ENCODE peak calls at places on chromosomes 7 and 10, in six cellular contexts. T is AG09309, D is heart left ventricle, W is WERI-Rb-1, A is Calu3, P is dorsolateral prefrontal cortex. I is an unnamed sample.
A peak's percentile ranks its signal among the peaks of the same experiment; 100 is the strongest.

GRCh38 chr7:101422361-101423195 is 59.9 kb downstream of the COL26A1 start:
- DNase-seq in T (no peak), D (no peak), W (no peak), A (no peak), P (no peak), I (no peak)

GRCh38 chr7:81857385-81857784 is 87.5 kb upstream of the HGF start:
- DNase-seq in T (no peak), D (no peak), W (no peak), A (no peak), P (no peak), I (no peak)

GRCh38 chr7:157012113-157012547 is 1.7 kb upstream of the MNX1 start:
- DNase-seq in T (no peak), D (no peak), W (no peak), A (no peak), P (no peak), I (no peak)

GRCh38 chr10:66604195-66604594 is 321.6 kb upstream of the LRRTM3 start:
- DNase-seq in T (no peak), D (no peak), W (no peak), A (no peak), P (no peak), I (no peak)

GRCh38 chr7:47601119-47601880 is 19.4 kb upstream of the TNS3 start:
- DNase-seq in T (peak; percentile 68), D (no peak), W (no peak), A (peak; percentile 74), P (no peak), I (no peak)

GRCh38 chr10:29130190-29130673 is 158.6 kb upstream of the LYZL1 start:
- DNase-seq in T (no peak), D (no peak), W (no peak), A (peak; percentile 60), P (no peak), I (no peak)

GRCh38 chr7:47809387-47809786 is 138.9 kb downstream of the PKD1L1 start:
- DNase-seq in T (no peak), D (no peak), W (no peak), A (no peak), P (no peak), I (no peak)

GRCh38 chr7:77655836-77656455 is 40.3 kb upstream of the RSBN1L start:
- DNase-seq in T (no peak), D (no peak), W (no peak), A (no peak), P (no peak), I (no peak)

GRCh38 chr10:28343987-28344895 is 41.4 kb upstream of the MPP7 start:
- DNase-seq in T (no peak), D (no peak), W (no peak), A (no peak), P (no peak), I (no peak)

GRCh38 chr7:133301444-133301843 is 48.6 kb downstream of the EXOC4 start:
- DNase-seq in T (no peak), D (no peak), W (no peak), A (no peak), P (no peak), I (no peak)

GRCh38 chr7:131521651-131522163 is 34.7 kb downstream of the PODXL start:
- DNase-seq in T (no peak), D (no peak), W (no peak), A (peak; percentile 40), P (no peak), I (no peak)

GRCh38 chr10:91194497-91195179 is 25.8 kb upstream of the PCGF5 start:
- DNase-seq in T (no peak), D (no peak), W (no peak), A (no peak), P (no peak), I (no peak)

GRCh38 chr10:124874-125273 is 10.4 kb upstream of the ZMYND11 start:
- DNase-seq in T (no peak), D (no peak), W (no peak), A (no peak), P (no peak), I (no peak)

GRCh38 chr7:138008588-138009349 is 6.9 kb upstream of the CREB3L2 start:
- DNase-seq in T (no peak), D (no peak), W (no peak), A (peak; percentile 40), P (no peak), I (no peak)

GRCh38 chr10:106401161-106401560 is 763.3 kb downstream of the SORCS1 start:
- DNase-seq in T (no peak), D (no peak), W (no peak), A (no peak), P (no peak), I (no peak)
- TF ChIP-seq CTCF in T (no peak), D (no peak), W (no peak), A (peak; percentile 31), P (peak; percentile 66), I (no peak)

DNA sequence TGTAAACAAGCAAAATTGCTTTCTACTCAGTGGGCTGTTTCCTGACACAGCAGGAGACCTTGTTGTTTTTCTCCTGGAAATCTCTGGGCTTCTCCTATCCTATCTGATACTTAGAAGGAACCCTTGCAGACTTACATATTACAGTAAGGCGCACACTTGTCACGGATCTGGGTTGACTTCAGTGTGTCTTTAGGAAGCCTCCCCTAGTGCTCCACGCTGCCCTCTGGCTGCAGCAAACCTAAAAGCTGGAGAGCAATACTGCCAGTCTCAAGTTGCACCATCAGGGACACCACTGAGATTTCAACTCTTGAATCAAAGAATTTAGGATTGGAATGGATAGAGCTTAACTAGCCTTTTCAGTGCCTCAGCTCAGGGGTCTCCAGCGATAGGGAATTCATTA is 495.3 kb downstream of the LRMDA start:
- DNase-seq in T (no peak), D (no peak), W (no peak), A (peak; percentile 33), P (no peak), I (no peak)
- TF ChIP-seq CTCF in T (no peak), D (no peak), W (no peak), A (no peak), P (no peak), I (no peak)

DNA sequence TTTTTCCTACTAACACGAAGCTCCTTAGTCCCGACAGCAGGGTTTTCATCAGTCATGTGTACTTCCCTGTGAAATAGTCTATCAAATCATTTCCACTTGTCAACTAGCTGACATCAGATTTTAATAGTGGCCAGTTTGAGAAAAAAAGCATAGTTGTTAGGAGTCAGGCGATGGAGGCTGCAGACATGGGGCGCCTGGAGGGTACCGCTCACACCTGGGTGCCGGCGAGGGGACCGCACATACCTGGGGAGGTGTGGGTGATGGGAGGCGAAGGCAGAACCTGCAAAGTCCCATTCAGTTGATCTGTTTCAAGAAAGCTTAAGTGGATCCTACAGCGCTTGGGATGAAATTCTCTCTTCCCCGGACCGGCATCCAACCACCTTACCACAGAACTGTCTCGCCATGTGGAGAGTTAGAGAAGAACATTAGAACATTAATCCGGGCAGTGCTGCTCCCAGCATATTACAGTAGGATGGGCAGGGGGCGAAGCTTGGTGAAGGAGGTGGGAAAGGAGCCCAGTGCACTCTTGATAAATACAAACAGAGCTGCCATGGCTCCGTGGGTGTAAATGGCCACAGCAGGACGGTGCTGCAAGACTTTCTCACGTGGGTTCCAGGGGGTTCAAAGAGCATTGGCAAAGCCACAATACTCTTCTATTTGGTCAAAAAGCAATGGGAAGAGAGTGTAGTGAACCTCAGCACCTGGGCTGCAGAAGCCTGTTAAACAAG is 24.2 kb downstream of the ADARB2 start:
- DNase-seq in T (no peak), D (no peak), W (no peak), A (no peak), P (no peak), I (no peak)
- TF ChIP-seq CTCF in T (no peak), D (no peak), W (no peak), A (no peak), P (no peak), I (no peak)

DNA sequence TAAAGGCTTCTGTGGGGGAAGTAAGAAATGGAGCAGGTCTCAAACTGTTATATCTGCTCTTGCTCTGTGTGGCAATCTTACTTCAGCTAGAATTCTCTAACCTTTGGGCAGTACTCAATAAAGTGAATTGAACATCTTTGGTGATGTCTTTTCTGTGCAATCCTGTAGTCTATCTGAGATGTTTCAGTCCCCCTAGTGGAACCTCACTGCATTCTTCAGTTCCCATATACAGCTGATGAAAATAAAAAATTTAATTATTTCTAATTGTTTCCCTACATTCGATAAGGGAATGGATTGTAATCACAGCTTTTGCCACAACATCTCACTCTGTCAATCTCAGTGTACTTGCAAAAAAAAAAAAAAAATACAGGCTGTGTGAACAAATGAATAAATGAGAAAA is 522.6 kb downstream of the DNAJB9 start:
- DNase-seq in T (no peak), D (no peak), W (no peak), A (no peak), P (no peak), I (no peak)
- TF ChIP-seq CTCF in T (no peak), D (no peak), W (peak; percentile 19), A (no peak), P (no peak), I (no peak)

GRCh38 chr7:124570558-124570957 is 195.0 kb downstream of the GPR37 start:
- DNase-seq in T (no peak), D (no peak), W (no peak), A (no peak), P (no peak), I (no peak)
- TF ChIP-seq CTCF in T (no peak), D (no peak), W (no peak), A (no peak), P (no peak), I (no peak)

GRCh38 chr10:131638481-131639278 is 262.1 kb upstream of the PPP2R2D start:
- DNase-seq in T (no peak), D (no peak), W (no peak), A (no peak), P (no peak), I (no peak)
- TF ChIP-seq CTCF in T (no peak), D (no peak), W (no peak), A (no peak), P (no peak), I (no peak)

DNA sequence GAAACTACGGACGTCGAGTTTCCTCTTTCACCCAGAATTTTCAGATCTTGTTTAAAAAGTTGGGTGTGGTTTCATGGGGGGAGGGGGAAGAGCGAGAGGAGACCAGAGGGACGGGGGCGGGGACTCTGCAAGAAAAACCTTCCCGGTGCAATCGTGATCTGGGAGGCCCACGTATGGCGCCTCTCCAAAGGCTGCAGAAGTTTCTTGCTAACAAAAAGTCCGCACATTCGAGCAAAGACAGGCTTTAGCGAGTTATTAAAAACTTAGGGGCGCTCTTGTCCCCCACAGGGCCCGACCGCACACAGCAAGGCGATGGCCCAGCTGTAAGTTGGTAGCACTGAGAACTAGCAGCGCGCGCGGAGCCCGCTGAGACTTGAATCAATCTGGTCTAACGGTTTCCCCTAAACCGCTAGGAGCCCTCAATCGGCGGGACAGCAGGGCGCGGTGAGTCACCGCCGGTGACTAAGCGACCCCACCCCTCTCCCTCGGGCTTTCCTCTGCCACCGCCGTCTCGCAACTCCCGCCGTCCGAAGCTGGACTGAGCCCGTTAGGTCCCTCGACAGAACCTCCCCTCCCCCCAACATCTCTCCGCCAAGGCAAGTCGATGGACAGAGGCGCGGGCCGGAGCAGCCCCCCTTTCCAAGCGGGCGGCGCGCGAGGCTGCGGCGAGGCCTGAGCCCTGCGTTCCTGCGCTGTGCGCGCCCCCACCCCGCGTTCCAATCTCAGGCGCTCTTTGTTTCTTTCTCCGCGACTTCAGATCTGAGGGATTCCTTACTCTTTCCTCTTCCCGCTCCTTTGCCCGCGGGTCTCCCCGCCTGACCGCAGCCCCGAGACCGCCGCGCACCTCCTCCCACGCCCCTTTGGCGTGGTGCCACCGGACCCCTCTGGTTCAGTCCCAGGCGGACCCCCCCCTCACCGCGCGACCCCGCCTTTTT is at the start of gene VIM:
- DNase-seq in T (peak; percentile 88), D (peak; percentile 94), W (peak; percentile 34), A (peak; percentile 90), P (peak; percentile 74), I (peak; percentile 84)
- TF ChIP-seq CTCF in T (peak; percentile 24), D (no peak), W (no peak), A (no peak), P (no peak), I (no peak)